ENCODE peak calls at places on chromosomes 7 and 10, in ten cellular contexts. O is ovary, I is lower lobe of right lung, D is cardiac muscle cell, J is GM23338, L is A549, P is substantia nigra, G is uterus, N is RWPE1, W is brain microvascular endothelial cell. Z is an unnamed sample.

GRCh38 chr10:132057191-132057681 is 8.5 kb upstream of the JAKMIP3 start:
- DNase-seq in G (no peak), O (no peak), L (no peak), I (no peak), J (no peak), N (no peak), D (no peak), W (no peak), P (no peak), Z (no peak)

GRCh38 chr10:103915794-103916193 is 2.2 kb downstream of the STN1 start:
- DNase-seq in O (no peak), D (peak), G (peak), N (no peak), I (no peak), P (no peak), W (no peak), L (no peak), J (no peak), Z (peak)

GRCh38 chr10:68900427-68901105 is 549 bp upstream of the DDX50 start:
- DNase-seq in N (peak), G (no peak), D (no peak), I (peak), J (no peak), W (peak), L (no peak), O (peak), P (peak), Z (no peak)

GRCh38 chr10:99872367-99873162 is 90.1 kb downstream of the ABCC2 start:
- DNase-seq in O (no peak), J (no peak), L (peak), D (peak), W (peak), G (no peak), N (no peak), I (no peak), P (no peak), Z (no peak)

GRCh38 chr7:150944066-150945042 is 33.8 kb downstream of the KCNH2 start:
- DNase-seq in N (peak), J (no peak), G (no peak), W (no peak), D (no peak), I (peak), O (no peak), P (no peak), L (no peak), Z (no peak)

GRCh38 chr7:152601305-152601798 is 74.6 kb downstream of the XRCC2 start:
- DNase-seq in O (no peak), G (no peak), J (no peak), I (no peak), L (no peak), N (no peak), P (no peak), D (no peak), W (no peak), Z (no peak)

GRCh38 chr10:72697711-72698110 is 5.8 kb downstream of the MCU start:
- DNase-seq in D (peak), W (no peak), I (no peak), G (no peak), J (no peak), P (no peak), O (no peak), L (no peak), N (no peak), Z (no peak)

GRCh38 chr7:1900847-1901246 is 230.8 kb downstream of the ELFN1 start:
- DNase-seq in N (no peak), J (no peak), G (no peak), O (no peak), D (no peak), P (no peak), W (no peak), L (no peak), I (peak), Z (no peak)

GRCh38 chr10:110355922-110356627 is 51.4 kb upstream of the SMNDC1 start:
- DNase-seq in O (no peak), G (no peak), D (no peak), P (peak), I (no peak), J (no peak), N (no peak), L (no peak), W (no peak), Z (peak)

GRCh38 chr7:1531979-1532455 is 1.5 kb downstream of the MAFK start:
- DNase-seq in N (no peak), J (no peak), G (no peak), O (peak), I (no peak), D (no peak), W (no peak), L (peak), P (no peak), Z (no peak)

GRCh38 chr10:72329290-72330058 is 25.2 kb downstream of the DNAJB12 start:
- DNase-seq in D (no peak), W (no peak), P (peak), O (peak), I (peak), G (no peak), N (no peak), L (no peak), J (no peak), Z (no peak)

GRCh38 chr10:89655722-89656121 is 10.7 kb upstream of the PANK1 start:
- DNase-seq in L (no peak), O (no peak), J (no peak), W (no peak), G (no peak), I (no peak), P (no peak), D (no peak), N (no peak), Z (no peak)

GRCh38 chr7:137987968-137988367 is 13.9 kb downstream of the CREB3L2 start:
- DNase-seq in L (no peak), O (no peak), P (no peak), J (no peak), W (no peak), N (no peak), D (no peak), G (no peak), I (no peak), Z (no peak)

GRCh38 chr10:89207801-89208551 is 859 bp upstream of the CH25H start:
- DNase-seq in D (no peak), P (peak), O (peak), L (no peak), I (peak), J (peak), W (no peak), N (peak), G (peak), Z (no peak)

GRCh38 chr7:148915211-148915610 is 31.1 kb upstream of the EZH2 start:
- DNase-seq in W (no peak), L (no peak), G (no peak), D (no peak), O (no peak), P (no peak), N (no peak), I (no peak), J (no peak), Z (no peak)

GRCh38 chr7:47254081-47255006 is 327.6 kb downstream of the TNS3 start:
- DNase-seq in D (peak), L (peak), J (peak), I (peak), P (peak), N (peak), W (peak), O (peak), G (peak), Z (peak)

GRCh38 chr10:44982114-44982460 is 3.5 kb upstream of the DEPP1 start:
- DNase-seq in I (peak), D (no peak), L (no peak), G (peak), W (peak), N (no peak), J (no peak), O (peak), P (no peak), Z (no peak)

GRCh38 chr10:95697429-95697828 is 3.7 kb upstream of the TCTN3 start:
- DNase-seq in D (no peak), N (no peak), G (no peak), P (peak), O (no peak), W (no peak), J (no peak), I (peak), L (no peak), Z (no peak)

GRCh38 chr7:148750442-148751355 is 52.0 kb downstream of the CUL1 start:
- DNase-seq in W (no peak), G (no peak), P (no peak), L (no peak), N (no peak), O (no peak), J (no peak), D (no peak), I (no peak), Z (no peak)

GRCh38 chr7:132861940-132862554 is 219.8 kb downstream of the CHCHD3 start:
- DNase-seq in W (peak), G (no peak), O (no peak), J (no peak), L (no peak), I (no peak), D (peak), N (no peak), P (no peak), Z (no peak)

GRCh38 chr10:97291357-97292096 is 910 bp downstream of the ARHGAP19 start:
- DNase-seq in W (no peak), L (no peak), G (no peak), J (no peak), I (no peak), N (no peak), D (no peak), P (no peak), O (no peak), Z (no peak)

GRCh38 chr7:65269150-65269856 is 104.4 kb upstream of the ZNF92 start:
- DNase-seq in P (peak), O (peak), J (peak), N (peak), W (peak), G (no peak), I (peak), L (peak), D (peak), Z (no peak)

GRCh38 chr10:104350146-104350635 is 3.4 kb upstream of the CFAP58 start:
- DNase-seq in J (peak), O (no peak), D (peak), L (peak), P (no peak), G (no peak), I (no peak), W (no peak), N (peak), Z (peak)

GRCh38 chr10:77328272-77328816 is 309.3 kb downstream of the KCNMA1 start:
- DNase-seq in W (no peak), L (peak), J (peak), N (peak), P (no peak), G (no peak), I (no peak), D (peak), O (no peak), Z (no peak)

GRCh38 chr10:3873728-3874461 is 88.9 kb upstream of the KLF6 start:
- DNase-seq in N (no peak), O (no peak), W (peak), G (no peak), I (no peak), L (peak), D (peak), P (no peak), J (peak), Z (peak)

GRCh38 chr7:23276381-23276780 is 22.8 kb upstream of the MALSU1 start:
- DNase-seq in W (no peak), O (no peak), N (no peak), P (no peak), I (no peak), J (peak), L (peak), D (peak), G (no peak), Z (no peak)

GRCh38 chr10:128895473-128895872 is 571.6 kb upstream of the MGMT start:
- DNase-seq in N (no peak), L (no peak), J (no peak), W (no peak), D (no peak), P (no peak), G (no peak), O (no peak), I (no peak), Z (no peak)

GRCh38 chr10:126302831-126303230 is 85.4 kb downstream of the ADAM12 start:
- DNase-seq in G (no peak), O (no peak), J (peak), I (no peak), W (peak), L (peak), D (peak), N (no peak), P (peak), Z (no peak)

GRCh38 chr10:112844681-112845080 is 105.4 kb upstream of the TCF7L2 start:
- DNase-seq in J (no peak), G (no peak), W (peak), N (no peak), O (no peak), D (no peak), P (no peak), I (no peak), L (no peak), Z (no peak)

GRCh38 chr7:138868711-138869110 is 70.7 kb upstream of the ATP6V0A4 start:
- DNase-seq in W (no peak), P (no peak), O (no peak), I (no peak), L (no peak), D (no peak), G (no peak), J (no peak), N (no peak), Z (no peak)

GRCh38 chr10:120473593-120473992 is 16.6 kb downstream of the PLPP4 start:
- DNase-seq in G (no peak), J (no peak), D (no peak), P (no peak), I (no peak), L (no peak), O (no peak), W (no peak), N (no peak), Z (no peak)

GRCh38 chr10:3426190-3426845 is 253.7 kb upstream of the PITRM1 start:
- DNase-seq in I (no peak), O (no peak), J (no peak), G (no peak), N (peak), P (no peak), L (peak), D (peak), W (peak), Z (no peak)

GRCh38 chr10:86357676-86358075 is 8.9 kb downstream of the GRID1 start:
- DNase-seq in O (no peak), J (no peak), D (no peak), N (no peak), G (no peak), I (peak), P (no peak), L (no peak), W (no peak), Z (no peak)

GRCh38 chr10:86355571-86356038 is 11.0 kb downstream of the GRID1 start:
- DNase-seq in I (peak), N (no peak), P (peak), L (no peak), O (no peak), G (no peak), D (no peak), W (no peak), J (no peak), Z (no peak)

GRCh38 chr10:86354761-86355540 is 11.6 kb downstream of the GRID1 start:
- DNase-seq in W (no peak), O (no peak), I (peak), J (no peak), N (no peak), P (peak), G (no peak), D (no peak), L (no peak), Z (no peak)

GRCh38 chr10:86357041-86357440 is 9.6 kb downstream of the GRID1 start:
- DNase-seq in I (peak), P (peak), G (no peak), W (no peak), O (no peak), L (no peak), D (no peak), N (no peak), J (no peak), Z (no peak)

GRCh38 chr10:86356306-86356705 is 10.3 kb downstream of the GRID1 start:
- DNase-seq in D (no peak), N (no peak), I (peak), G (no peak), P (no peak), J (no peak), W (no peak), L (no peak), O (no peak), Z (no peak)
- H3K27ac ChIP-seq in D (no peak), N (no peak), I (no peak), G (no peak), P (peak), J (no peak), W (no peak), L (no peak), O (no peak), Z (no peak)

GRCh38 chr7:36153571-36154097 is 580 bp downstream of the EEPD1 start:
- DNase-seq in N (no peak), W (no peak), L (no peak), P (peak), D (peak), O (no peak), J (peak), G (no peak), I (peak), Z (peak)
- H3K27ac ChIP-seq in N (peak), W (peak), L (peak), P (peak), D (no peak), O (peak), J (no peak), G (peak), I (peak), Z (peak)

DNA sequence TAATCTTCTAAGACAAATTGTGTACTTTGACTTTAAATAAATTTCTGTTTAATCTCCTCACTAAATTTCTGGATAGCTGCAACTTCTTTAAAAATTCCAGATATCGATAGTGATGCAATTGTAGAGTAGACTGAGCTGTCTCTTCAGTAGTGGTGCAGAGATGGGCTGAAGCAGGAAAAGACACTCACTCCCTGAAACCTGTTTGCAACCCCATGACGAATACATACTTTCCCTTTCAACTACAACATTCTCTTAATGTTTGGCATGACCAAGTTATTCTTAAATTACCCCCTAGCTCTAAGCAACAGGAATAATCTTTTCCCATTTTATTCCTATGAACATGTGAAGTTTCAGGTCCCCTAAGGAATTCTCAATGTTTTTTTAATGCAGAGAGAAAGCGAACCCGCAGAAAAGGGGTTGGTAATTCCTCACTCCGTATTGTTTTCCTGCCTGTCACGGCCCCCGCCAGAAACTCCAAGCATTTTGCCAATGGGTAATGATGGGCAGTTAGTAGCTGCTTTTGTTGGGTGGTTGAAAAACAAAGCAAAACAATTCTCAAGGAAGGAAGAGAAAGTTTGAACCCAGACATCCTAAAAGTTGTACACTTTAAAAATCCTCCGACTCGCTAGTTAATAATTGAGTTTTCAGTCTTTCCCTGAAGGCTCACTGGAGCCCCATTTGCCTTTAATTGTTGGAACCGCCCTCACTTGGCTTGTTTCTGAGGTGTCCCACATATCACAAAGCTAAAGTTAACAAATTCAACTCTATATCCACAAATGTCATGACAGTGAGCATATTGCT is 1.2 kb downstream of the THSD7A start:
- DNase-seq in L (no peak), J (peak), W (no peak), N (no peak), G (no peak), P (no peak), O (no peak), D (peak), I (no peak), Z (no peak)
- H3K27ac ChIP-seq in L (peak), J (no peak), W (no peak), N (no peak), G (peak), P (no peak), O (peak), D (no peak), I (peak), Z (no peak)

DNA sequence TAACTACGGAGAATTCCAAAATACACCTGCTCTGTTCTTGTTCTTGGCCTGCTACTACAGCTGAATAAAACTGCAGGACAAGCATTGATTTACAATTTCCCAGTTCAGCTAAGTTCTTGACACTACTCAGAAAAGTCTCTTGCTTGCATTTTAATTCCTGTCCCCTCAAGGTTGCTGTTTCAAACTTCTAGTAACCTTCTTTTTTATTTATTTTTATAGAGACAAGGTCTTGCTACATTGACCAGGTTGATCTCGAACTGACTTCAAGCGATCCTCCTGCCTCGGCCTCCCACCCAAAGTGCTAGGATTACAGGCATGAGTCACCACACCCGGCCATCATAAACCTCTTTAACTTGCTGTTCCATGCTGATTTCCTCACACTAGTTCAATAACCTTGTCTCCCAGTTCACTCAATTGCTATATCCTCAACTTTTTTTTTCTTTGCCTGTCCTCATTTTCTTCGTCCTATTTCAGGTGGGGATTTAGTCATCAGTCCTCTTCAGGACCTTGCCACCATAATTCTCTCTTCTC is 79.9 kb downstream of the ARHGAP21 start:
- DNase-seq in I (no peak), W (no peak), L (no peak), O (no peak), D (no peak), J (no peak), P (no peak), N (no peak), G (no peak), Z (no peak)
- H3K27ac ChIP-seq in I (no peak), W (no peak), L (peak), O (no peak), D (no peak), J (no peak), P (peak), N (no peak), G (no peak), Z (no peak)

DNA sequence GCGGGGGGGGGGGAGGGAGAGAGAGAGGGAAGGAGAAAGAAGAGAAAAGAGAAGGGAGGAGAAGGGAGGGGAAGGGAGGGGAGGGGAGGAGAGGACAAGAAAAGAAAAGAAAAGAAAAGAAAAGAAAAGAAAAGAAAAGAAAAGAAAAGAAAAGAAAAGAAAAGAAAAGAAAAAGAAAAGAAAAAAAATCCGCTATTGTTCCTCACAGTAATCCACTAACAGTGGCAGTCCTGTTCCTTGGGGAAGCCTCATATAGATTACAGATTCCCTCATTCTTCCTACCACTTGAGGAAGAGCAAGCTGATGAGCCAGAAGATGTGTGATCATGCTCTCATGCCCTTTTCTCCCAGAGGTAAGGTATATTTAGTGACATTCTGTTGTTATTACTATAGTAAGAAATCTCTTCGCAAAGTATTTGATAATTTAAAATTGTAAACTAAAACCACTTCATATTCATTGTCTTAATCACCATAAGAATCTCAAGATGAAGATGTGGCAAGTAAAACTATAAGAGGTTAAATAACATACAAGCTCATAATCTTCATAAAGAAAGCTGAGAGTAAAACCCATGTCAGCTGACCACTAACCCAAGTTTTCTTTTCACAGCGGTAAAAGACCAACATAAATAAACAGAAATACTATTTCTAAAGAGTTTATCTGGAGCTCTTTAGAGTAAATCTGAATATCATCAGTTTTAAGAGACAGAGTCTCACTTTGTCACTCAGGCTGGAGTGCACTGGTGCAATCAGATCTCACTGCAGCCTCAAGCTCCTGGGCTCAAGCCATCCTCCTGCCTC is 128.1 kb downstream of the JMJD1C start:
- DNase-seq in J (no peak), P (no peak), L (no peak), O (no peak), W (no peak), N (no peak), D (no peak), G (no peak), I (no peak), Z (no peak)
- H3K27ac ChIP-seq in J (peak), P (no peak), L (no peak), O (no peak), W (no peak), N (no peak), D (no peak), G (no peak), I (no peak), Z (no peak)

Z was measured in CD4-positive, CD25-positive, alpha-beta regulatory T cell.